ENCODE peak calls at places on chromosomes 4 and X, in seven cellular contexts. X is CD4-positive, CD25-positive, alpha-beta regulatory T cell; T is endodermal cell; M is naive thymus-derived CD4-positive, alpha-beta T cell; W is OCI-LY7; U is transverse colon; Y is PC-3. L is an unnamed sample.

GRCh38 chr4:112862318-112862674 is 187.2 kb upstream of the ANK2 start:
- DNase-seq in U (no peak), T (no peak), Y (no peak), W (no peak), M (no peak), X (no peak), L (no peak)

GRCh38 chr4:110164856-110165255 is 33.6 kb downstream of the ELOVL6 start:
- DNase-seq in X (peak; percentile 74), W (no peak), U (no peak), Y (peak; percentile 62), T (no peak), M (peak; percentile 26), L (no peak)

GRCh38 chr4:52889778-52890400 is 27.8 kb downstream of the RASL11B start:
- DNase-seq in U (no peak), X (peak; percentile 36), T (no peak), Y (peak; percentile 22), W (no peak), M (no peak), L (no peak)

GRCh38 chrX:16239211-16239610 is 71.9 kb downstream of the MAGEB17 start:
- DNase-seq in W (no peak), T (no peak), X (no peak), M (no peak), Y (peak; percentile 88), U (no peak), L (no peak)

GRCh38 chr4:112648263-112649054 is 11.5 kb downstream of the LARP7 start:
- DNase-seq in U (no peak), T (peak; percentile 89), W (no peak), M (no peak), X (no peak), Y (no peak), L (no peak)

GRCh38 chr4:78776729-78777555 is 792 bp downstream of the BMP2K start:
- DNase-seq in Y (peak; percentile 74), M (peak; percentile 76), T (peak; percentile 79), W (peak; percentile 80), X (peak; percentile 70), U (peak; percentile 57), L (peak; percentile 33)

GRCh38 chr4:132218406-132218805 is 930.7 kb upstream of the PCDH10 start:
- DNase-seq in Y (peak; percentile 25), X (no peak), T (no peak), M (no peak), U (no peak), W (no peak), L (no peak)

GRCh38 chr4:107818301-107818910 is 6.3 kb upstream of the SGMS2 start:
- DNase-seq in W (no peak), U (no peak), T (no peak), X (no peak), Y (peak; percentile 14), M (no peak), L (no peak)

GRCh38 chr4:26772096-26772495 is 88.5 kb upstream of the STIM2 start:
- DNase-seq in X (no peak), U (no peak), T (no peak), W (no peak), M (no peak), Y (no peak), L (no peak)

GRCh38 chr4:22485751-22486150 is 30.1 kb downstream of the ADGRA3 start:
- DNase-seq in Y (no peak), W (no peak), T (no peak), M (no peak), U (no peak), X (no peak), L (no peak)

GRCh38 chr4:24598025-24598424 is 13.7 kb upstream of the DHX15 start:
- DNase-seq in W (no peak), T (no peak), M (no peak), X (no peak), Y (peak; percentile 95), U (peak; percentile 83), L (no peak)

GRCh38 chr4:76881375-76881774 is 16.6 kb downstream of the SOWAHB start:
- DNase-seq in T (peak; percentile 55), X (no peak), M (no peak), W (no peak), U (peak; percentile 73), Y (peak; percentile 66), L (no peak)

GRCh38 chrX:43655151-43655676 is 885 bp upstream of the MAOA start:
- DNase-seq in Y (peak; percentile 40), T (peak; percentile 81), U (peak; percentile 34), M (peak; percentile 29), W (no peak), X (peak; percentile 51), L (peak; percentile 35)

GRCh38 chrX:106378616-106379015 is 210.5 kb downstream of the PWWP3B start:
- DNase-seq in M (no peak), W (no peak), X (peak; percentile 17), Y (no peak), U (no peak), T (no peak), L (peak; percentile 20)

GRCh38 chr4:137421796-137422195 is 110.5 kb downstream of the PCDH18 start:
- DNase-seq in W (no peak), Y (no peak), X (no peak), U (no peak), T (no peak), M (no peak), L (no peak)

DNA sequence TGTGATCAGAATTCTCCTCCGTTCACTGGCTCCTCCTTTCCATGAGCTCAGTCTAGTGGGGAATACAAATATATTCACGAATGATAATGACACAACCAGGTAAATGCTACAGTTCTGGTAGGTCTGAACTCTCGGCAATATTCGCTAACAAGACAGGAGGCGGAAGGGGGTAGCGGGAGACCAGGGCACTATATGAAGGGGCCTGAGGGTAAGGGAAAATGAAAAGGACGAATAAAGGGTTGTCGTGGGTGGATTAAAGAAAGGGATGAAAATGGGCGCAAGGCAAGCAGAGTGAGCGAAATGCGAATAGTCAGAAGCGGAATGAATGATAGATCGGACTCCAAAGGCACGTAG is 743 bp downstream of the NKAP start:
- DNase-seq in T (no peak), M (no peak), Y (peak; percentile 9), W (peak; percentile 13), U (no peak), X (no peak), L (no peak)
- H3K4me3 ChIP-seq in T (peak overlapping the region; percentile 92), M (peak overlapping the region; percentile 84), Y (peak overlapping the region; percentile 77), W (peak overlapping the region; percentile 88), U (peak overlapping the region; percentile 80), X (peak overlapping the region; percentile 90), L (peak overlapping the region; percentile 57)

DNA sequence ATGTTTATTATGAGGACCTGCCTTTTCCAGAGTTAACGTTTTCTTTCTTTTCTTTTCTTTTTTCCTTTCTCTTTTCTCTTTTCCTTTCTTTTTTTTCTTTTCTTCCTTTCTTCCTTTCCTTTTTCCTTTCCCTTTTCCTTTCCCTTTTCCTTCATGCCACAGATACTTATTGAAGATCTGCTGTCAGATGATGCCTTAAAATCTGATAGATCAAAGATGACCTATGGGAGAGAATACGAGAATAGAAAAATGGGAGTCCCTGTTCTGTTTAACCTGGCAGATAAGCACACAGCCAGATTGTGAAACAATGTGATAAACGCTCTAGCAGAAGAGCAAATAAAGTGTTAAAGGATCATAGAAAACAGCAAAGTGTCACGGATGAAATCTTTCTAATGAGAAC is 38.9 kb downstream of the AFF1 start:
- DNase-seq in W (no peak), U (no peak), X (no peak), M (no peak), Y (no peak), T (no peak), L (no peak)
- H3K27ac ChIP-seq in W (no peak overlapping the region), U (peak overlapping the region; percentile 56), X (no peak overlapping the region), M (no peak overlapping the region), Y (no peak overlapping the region), T (no peak overlapping the region), L (no peak overlapping the region)

DNA sequence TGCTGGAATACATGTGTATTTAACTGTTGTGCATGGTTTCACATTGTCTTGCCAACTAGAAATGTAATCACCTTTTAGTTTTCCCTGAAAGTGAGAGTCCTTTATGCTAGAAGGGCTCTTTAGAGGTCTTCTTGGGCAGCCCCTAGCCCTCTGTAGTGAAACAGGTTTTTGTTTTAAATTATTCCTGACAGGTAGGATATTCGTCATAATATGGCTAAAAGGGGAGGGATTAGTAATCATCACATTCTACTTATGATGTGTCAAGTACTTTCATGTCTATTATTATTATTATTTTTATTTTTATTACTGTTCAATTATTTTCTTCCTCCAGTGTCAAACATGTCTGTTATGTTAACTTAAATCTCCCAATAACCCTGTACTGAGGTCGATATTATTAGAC is 35.5 kb downstream of the MSN start:
- DNase-seq in T (no peak), X (no peak), M (no peak), W (no peak), U (no peak), Y (no peak), L (no peak)
- H3K4me1 ChIP-seq in T (peaks cover 6% of the 10 kb centered on the region), X (peaks cover 88% of the 10 kb centered on the region), M (peaks cover 71% of the 10 kb centered on the region), W (peaks cover 80% of the 10 kb centered on the region), U (peaks cover 11% of the 10 kb centered on the region), Y (peaks cover 39% of the 10 kb centered on the region), L (peaks cover 93% of the 10 kb centered on the region)

DNA sequence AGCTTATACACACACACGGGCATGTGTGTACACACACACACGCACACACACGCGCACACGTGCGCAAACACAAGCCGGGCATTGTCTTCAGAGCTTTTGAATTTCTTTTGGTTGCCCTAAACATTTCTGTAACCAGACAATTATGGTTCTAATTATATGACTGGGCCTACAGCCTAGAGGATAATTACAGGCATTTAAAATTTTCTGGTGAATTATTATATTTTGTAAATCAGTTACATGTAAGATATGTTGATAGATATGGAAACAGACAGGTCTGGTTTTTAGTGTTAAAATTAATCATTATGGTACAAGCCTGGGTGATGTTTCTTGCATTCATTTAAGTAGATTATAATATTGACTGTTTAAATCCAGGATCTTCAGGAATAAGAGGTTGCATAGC is 1120.5 kb downstream of the ADGRL3 start:
- DNase-seq in W (no peak), X (no peak), U (no peak), M (no peak), T (no peak), Y (no peak), L (no peak)
- H3K4me3 ChIP-seq in W (no peak overlapping the region), X (no peak overlapping the region), U (no peak overlapping the region), M (no peak overlapping the region), T (no peak overlapping the region), Y (no peak overlapping the region), L (no peak overlapping the region)

GRCh38 chr4:100208964-100209363 is 18.7 kb upstream of the DDIT4L start:
- DNase-seq in M (no peak), T (no peak), U (no peak), W (no peak), X (no peak), Y (peak; percentile 1), L (no peak)
- H3K27ac ChIP-seq in M (no peak overlapping the region), T (no peak overlapping the region), U (no peak overlapping the region), W (no peak overlapping the region), X (no peak overlapping the region), Y (no peak overlapping the region), L (no peak overlapping the region)

DNA sequence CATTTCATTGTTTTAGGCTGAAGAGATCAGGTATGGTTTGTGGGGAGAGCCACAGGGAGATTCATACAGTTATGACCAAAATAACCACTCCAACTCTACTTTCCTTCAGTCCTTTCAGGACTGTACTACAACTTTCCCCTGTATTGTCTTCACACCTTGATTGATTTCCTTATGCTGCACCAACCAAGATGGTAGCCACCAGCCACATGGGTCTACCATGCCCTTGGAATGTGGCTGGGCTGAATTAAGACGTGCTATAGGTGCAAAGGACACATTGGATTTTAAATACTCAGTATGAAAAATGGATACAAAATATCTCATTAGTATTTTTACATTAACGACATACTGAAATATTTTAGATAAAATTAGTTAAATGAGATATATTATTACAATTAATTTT is 11.2 kb downstream of the IRF2 start:
- DNase-seq in W (no peak), T (no peak), U (no peak), X (no peak), Y (no peak), M (no peak), L (no peak)
- H3K4me1 ChIP-seq in W (peaks cover 48% of the 10 kb centered on the region), T (peaks cover 12% of the 10 kb centered on the region), U (peaks cover 1% of the 10 kb centered on the region), X (peaks cover 33% of the 10 kb centered on the region), Y (no peaks in the 10 kb centered on the region), M (peaks cover 12% of the 10 kb centered on the region), L (peaks cover 76% of the 10 kb centered on the region)

GRCh38 chr4:121977251-121978168 is 25.6 kb upstream of the TRPC3 start:
- DNase-seq in U (no peak), X (no peak), M (peak; percentile 23), T (no peak), Y (no peak), W (peak; percentile 70), L (no peak)
- H3K4me3 ChIP-seq in U (no peak overlapping the region), X (peak overlapping the region; percentile 51), M (no peak overlapping the region), T (no peak overlapping the region), Y (no peak overlapping the region), W (peak overlapping the region; percentile 29), L (no peak overlapping the region)

L was measured in CD4-positive, alpha-beta memory T cell.